ENCODE peak calls at places on chromosomes 12 and 14, in nine cellular contexts. One of them, this sample, is unnamed.

GRCh38 chr12:70251226-70251625 is 8.0 kb downstream of the CNOT2 start:
- DNase-seq in HepG2: no peak
- DNase-seq in mammary epithelial cell: no peak
- DNase-seq in CD8-positive, alpha-beta memory T cell: no peak
- DNase-seq in stomach: no peak
- DNase-seq in prostate gland: no peak
- DNase-seq in esophagus squamous epithelium: no peak
- DNase-seq in heart left ventricle: no peak
- DNase-seq in thoracic aorta: no peak
- DNase-seq in this sample: no peak

GRCh38 chr12:69131073-69131472 is 108.3 kb upstream of the CPSF6 start:
- DNase-seq in esophagus squamous epithelium: no peak
- DNase-seq in thoracic aorta: no peak
- DNase-seq in CD8-positive, alpha-beta memory T cell: no peak
- DNase-seq in heart left ventricle: no peak
- DNase-seq in stomach: no peak
- DNase-seq in prostate gland: no peak
- DNase-seq in HepG2: no peak
- DNase-seq in mammary epithelial cell: no peak
- DNase-seq in this sample: no peak

GRCh38 chr14:68285421-68286179 is 466.0 kb downstream of the RAD51B start:
- DNase-seq in mammary epithelial cell: no peak
- DNase-seq in stomach: no peak
- DNase-seq in prostate gland: no peak
- DNase-seq in heart left ventricle: no peak
- DNase-seq in HepG2: no peak
- DNase-seq in esophagus squamous epithelium: no peak
- DNase-seq in CD8-positive, alpha-beta memory T cell: peak; percentile 66
- DNase-seq in thoracic aorta: no peak
- DNase-seq in this sample: no peak

GRCh38 chr12:109944975-109945374 is 44.9 kb downstream of the TCHP start:
- DNase-seq in CD8-positive, alpha-beta memory T cell: no peak
- DNase-seq in stomach: no peak
- DNase-seq in HepG2: peak; percentile 58
- DNase-seq in prostate gland: no peak
- DNase-seq in mammary epithelial cell: no peak
- DNase-seq in thoracic aorta: no peak
- DNase-seq in heart left ventricle: peak; percentile 46
- DNase-seq in esophagus squamous epithelium: no peak
- DNase-seq in this sample: no peak

GRCh38 chr12:47075192-47076084 is 4.0 kb upstream of the PCED1B start:
- DNase-seq in mammary epithelial cell: no peak
- DNase-seq in stomach: no peak
- DNase-seq in prostate gland: no peak
- DNase-seq in esophagus squamous epithelium: no peak
- DNase-seq in heart left ventricle: no peak
- DNase-seq in CD8-positive, alpha-beta memory T cell: no peak
- DNase-seq in HepG2: no peak
- DNase-seq in thoracic aorta: no peak
- DNase-seq in this sample: no peak

GRCh38 chr12:46214668-46215429 is 54.0 kb downstream of the SLC38A1 start:
- DNase-seq in mammary epithelial cell: no peak
- DNase-seq in esophagus squamous epithelium: no peak
- DNase-seq in heart left ventricle: no peak
- DNase-seq in stomach: peak; percentile 45
- DNase-seq in HepG2: no peak
- DNase-seq in prostate gland: no peak
- DNase-seq in CD8-positive, alpha-beta memory T cell: peak; percentile 92
- DNase-seq in thoracic aorta: no peak
- DNase-seq in this sample: no peak

GRCh38 chr12:104650541-104650940 is 193.8 kb downstream of the CHST11 start:
- DNase-seq in esophagus squamous epithelium: no peak
- DNase-seq in HepG2: no peak
- DNase-seq in mammary epithelial cell: no peak
- DNase-seq in stomach: no peak
- DNase-seq in prostate gland: no peak
- DNase-seq in CD8-positive, alpha-beta memory T cell: no peak
- DNase-seq in thoracic aorta: no peak
- DNase-seq in heart left ventricle: no peak
- DNase-seq in this sample: no peak

GRCh38 chr12:106732890-106733289 is 41.6 kb upstream of the RIC8B start:
- DNase-seq in CD8-positive, alpha-beta memory T cell: no peak
- DNase-seq in stomach: no peak
- DNase-seq in prostate gland: no peak
- DNase-seq in esophagus squamous epithelium: no peak
- DNase-seq in mammary epithelial cell: no peak
- DNase-seq in thoracic aorta: no peak
- DNase-seq in heart left ventricle: no peak
- DNase-seq in HepG2: no peak
- DNase-seq in this sample: no peak

GRCh38 chr12:64006211-64006610 is 161.7 kb downstream of the SRGAP1 start:
- DNase-seq in esophagus squamous epithelium: no peak
- DNase-seq in HepG2: no peak
- DNase-seq in prostate gland: no peak
- DNase-seq in thoracic aorta: no peak
- DNase-seq in heart left ventricle: no peak
- DNase-seq in mammary epithelial cell: no peak
- DNase-seq in CD8-positive, alpha-beta memory T cell: no peak
- DNase-seq in stomach: no peak
- DNase-seq in this sample: no peak

GRCh38 chr12:50569321-50569720 is 64.5 kb downstream of the DIP2B start:
- DNase-seq in heart left ventricle: peak; percentile 35
- DNase-seq in HepG2: no peak
- DNase-seq in thoracic aorta: no peak
- DNase-seq in prostate gland: no peak
- DNase-seq in CD8-positive, alpha-beta memory T cell: no peak
- DNase-seq in mammary epithelial cell: no peak
- DNase-seq in esophagus squamous epithelium: no peak
- DNase-seq in stomach: no peak
- DNase-seq in this sample: no peak

GRCh38 chr12:62466018-62466595 is 519 bp upstream of the MON2 start:
- DNase-seq in thoracic aorta: no peak
- DNase-seq in CD8-positive, alpha-beta memory T cell: no peak
- DNase-seq in heart left ventricle: no peak
- DNase-seq in HepG2: peak; percentile 6
- DNase-seq in mammary epithelial cell: peak; percentile 27
- DNase-seq in stomach: peak; percentile 35
- DNase-seq in esophagus squamous epithelium: no peak
- DNase-seq in prostate gland: peak; percentile 30
- DNase-seq in this sample: no peak

GRCh38 chr12:116563262-116563661 is 4.1 kb downstream of the MAP1LC3B2 start:
- DNase-seq in heart left ventricle: no peak
- DNase-seq in thoracic aorta: no peak
- DNase-seq in stomach: no peak
- DNase-seq in mammary epithelial cell: no peak
- DNase-seq in CD8-positive, alpha-beta memory T cell: no peak
- DNase-seq in prostate gland: no peak
- DNase-seq in esophagus squamous epithelium: no peak
- DNase-seq in HepG2: no peak
- DNase-seq in this sample: no peak

GRCh38 chr14:100652739-100653138 is 65.5 kb upstream of the BEGAIN start:
- DNase-seq in CD8-positive, alpha-beta memory T cell: no peak
- DNase-seq in esophagus squamous epithelium: no peak
- DNase-seq in mammary epithelial cell: no peak
- DNase-seq in stomach: no peak
- DNase-seq in heart left ventricle: no peak
- DNase-seq in HepG2: no peak
- DNase-seq in prostate gland: no peak
- DNase-seq in thoracic aorta: no peak
- DNase-seq in this sample: no peak

GRCh38 chr14:102238131-102238530 is 66.8 kb downstream of the MOK start:
- DNase-seq in CD8-positive, alpha-beta memory T cell: no peak
- DNase-seq in thoracic aorta: no peak
- DNase-seq in mammary epithelial cell: no peak
- DNase-seq in esophagus squamous epithelium: no peak
- DNase-seq in prostate gland: no peak
- DNase-seq in HepG2: no peak
- DNase-seq in heart left ventricle: no peak
- DNase-seq in stomach: no peak
- DNase-seq in this sample: no peak

GRCh38 chr14:102233081-102233480 is 71.9 kb downstream of the MOK start:
- DNase-seq in esophagus squamous epithelium: no peak
- DNase-seq in heart left ventricle: no peak
- DNase-seq in stomach: no peak
- DNase-seq in mammary epithelial cell: no peak
- DNase-seq in prostate gland: no peak
- DNase-seq in CD8-positive, alpha-beta memory T cell: no peak
- DNase-seq in HepG2: no peak
- DNase-seq in thoracic aorta: no peak
- DNase-seq in this sample: no peak

GRCh38 chr14:102236026-102236425 is 68.9 kb downstream of the MOK start:
- DNase-seq in esophagus squamous epithelium: no peak
- DNase-seq in heart left ventricle: no peak
- DNase-seq in thoracic aorta: no peak
- DNase-seq in stomach: no peak
- DNase-seq in HepG2: no peak
- DNase-seq in CD8-positive, alpha-beta memory T cell: no peak
- DNase-seq in prostate gland: no peak
- DNase-seq in mammary epithelial cell: no peak
- DNase-seq in this sample: no peak

GRCh38 chr14:102234331-102235264 is 70.4 kb downstream of the MOK start:
- DNase-seq in heart left ventricle: no peak
- DNase-seq in mammary epithelial cell: no peak
- DNase-seq in thoracic aorta: no peak
- DNase-seq in esophagus squamous epithelium: no peak
- DNase-seq in stomach: no peak
- DNase-seq in HepG2: no peak
- DNase-seq in prostate gland: no peak
- DNase-seq in CD8-positive, alpha-beta memory T cell: no peak
- DNase-seq in this sample: no peak

GRCh38 chr14:102235275-102235897 is 69.6 kb downstream of the MOK start:
- DNase-seq in esophagus squamous epithelium: no peak
- DNase-seq in thoracic aorta: peak; percentile 59
- DNase-seq in heart left ventricle: peak; percentile 90
- DNase-seq in stomach: peak; percentile 93
- DNase-seq in prostate gland: peak; percentile 84
- DNase-seq in HepG2: peak; percentile 70
- DNase-seq in CD8-positive, alpha-beta memory T cell: peak; percentile 64
- DNase-seq in mammary epithelial cell: peak; percentile 64
- DNase-seq in this sample: peak; percentile 88
- H3K4me3 ChIP-seq in esophagus squamous epithelium: no peak overlapping the region
- H3K4me3 ChIP-seq in thoracic aorta: peak overlapping the region; percentile 63
- H3K4me3 ChIP-seq in heart left ventricle: peak overlapping the region; percentile 42
- H3K4me3 ChIP-seq in stomach: peak overlapping the region; percentile 36
- H3K4me3 ChIP-seq in prostate gland: no peak overlapping the region
- H3K4me3 ChIP-seq in HepG2: peak overlapping the region; percentile 62
- H3K4me3 ChIP-seq in CD8-positive, alpha-beta memory T cell: no peak overlapping the region
- H3K4me3 ChIP-seq in mammary epithelial cell: no peak overlapping the region
- H3K4me3 ChIP-seq in this sample: peak overlapping the region; percentile 52

GRCh38 chr14:74563621-74564159 is 48.3 kb downstream of the LTBP2 start:
- DNase-seq in esophagus squamous epithelium: no peak
- DNase-seq in prostate gland: no peak
- DNase-seq in heart left ventricle: no peak
- DNase-seq in stomach: no peak
- DNase-seq in thoracic aorta: no peak
- DNase-seq in mammary epithelial cell: no peak
- DNase-seq in HepG2: no peak
- DNase-seq in CD8-positive, alpha-beta memory T cell: no peak
- DNase-seq in this sample: no peak
- H3K27ac ChIP-seq in esophagus squamous epithelium: peak overlapping the region; percentile 42
- H3K27ac ChIP-seq in prostate gland: no peak overlapping the region
- H3K27ac ChIP-seq in heart left ventricle: no peak overlapping the region
- H3K27ac ChIP-seq in stomach: peak overlapping the region; percentile 61
- H3K27ac ChIP-seq in thoracic aorta: peak overlapping the region; percentile 54
- H3K27ac ChIP-seq in mammary epithelial cell: no peak overlapping the region
- H3K27ac ChIP-seq in HepG2: no peak overlapping the region
- H3K27ac ChIP-seq in CD8-positive, alpha-beta memory T cell: no peak overlapping the region
- H3K27ac ChIP-seq in this sample: no peak overlapping the region

DNA sequence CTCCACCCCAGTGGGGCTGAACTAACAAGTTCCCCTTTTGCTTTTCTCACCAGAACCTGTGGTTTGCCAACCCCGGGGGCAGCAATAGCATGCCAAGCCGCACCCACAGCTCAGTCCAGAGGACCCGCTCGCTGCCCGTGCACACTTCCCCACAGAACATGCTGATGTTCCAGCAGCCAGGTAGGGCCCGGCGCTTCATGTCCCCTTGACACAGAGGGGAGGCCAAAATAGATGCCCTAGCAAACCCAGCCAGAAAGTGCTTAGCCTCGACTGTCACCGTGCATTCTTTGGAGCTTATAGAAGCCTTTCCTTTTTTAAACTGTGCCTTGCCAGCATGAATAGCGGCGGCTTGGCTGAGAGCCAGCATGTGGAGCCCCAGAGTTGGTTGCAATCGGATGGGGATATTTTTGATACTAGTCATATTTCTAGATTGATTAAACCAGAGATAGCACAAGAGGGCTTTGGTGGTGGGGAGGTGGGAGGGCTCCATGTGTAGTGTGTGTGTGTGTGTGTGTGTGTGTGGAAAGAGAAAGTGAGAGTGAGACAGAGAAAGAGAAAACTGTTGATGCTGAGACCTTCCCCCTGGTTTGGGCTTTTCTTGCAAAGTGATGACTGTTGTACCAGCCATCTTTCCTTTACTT is 126.1 kb downstream of the GCH1 start:
- DNase-seq in heart left ventricle: peak; percentile 81
- DNase-seq in CD8-positive, alpha-beta memory T cell: peak; percentile 27
- DNase-seq in HepG2: no peak
- DNase-seq in prostate gland: no peak
- DNase-seq in thoracic aorta: no peak
- DNase-seq in stomach: no peak
- DNase-seq in esophagus squamous epithelium: no peak
- DNase-seq in mammary epithelial cell: peak; percentile 63
- DNase-seq in this sample: peak; percentile 70
- H3K4me3 ChIP-seq in heart left ventricle: no peak overlapping the region
- H3K4me3 ChIP-seq in CD8-positive, alpha-beta memory T cell: no peak overlapping the region
- H3K4me3 ChIP-seq in HepG2: no peak overlapping the region
- H3K4me3 ChIP-seq in prostate gland: no peak overlapping the region
- H3K4me3 ChIP-seq in thoracic aorta: peak overlapping the region; percentile 44
- H3K4me3 ChIP-seq in stomach: no peak overlapping the region
- H3K4me3 ChIP-seq in esophagus squamous epithelium: no peak overlapping the region
- H3K4me3 ChIP-seq in mammary epithelial cell: no peak overlapping the region
- H3K4me3 ChIP-seq in this sample: peak overlapping the region; percentile 7

DNA sequence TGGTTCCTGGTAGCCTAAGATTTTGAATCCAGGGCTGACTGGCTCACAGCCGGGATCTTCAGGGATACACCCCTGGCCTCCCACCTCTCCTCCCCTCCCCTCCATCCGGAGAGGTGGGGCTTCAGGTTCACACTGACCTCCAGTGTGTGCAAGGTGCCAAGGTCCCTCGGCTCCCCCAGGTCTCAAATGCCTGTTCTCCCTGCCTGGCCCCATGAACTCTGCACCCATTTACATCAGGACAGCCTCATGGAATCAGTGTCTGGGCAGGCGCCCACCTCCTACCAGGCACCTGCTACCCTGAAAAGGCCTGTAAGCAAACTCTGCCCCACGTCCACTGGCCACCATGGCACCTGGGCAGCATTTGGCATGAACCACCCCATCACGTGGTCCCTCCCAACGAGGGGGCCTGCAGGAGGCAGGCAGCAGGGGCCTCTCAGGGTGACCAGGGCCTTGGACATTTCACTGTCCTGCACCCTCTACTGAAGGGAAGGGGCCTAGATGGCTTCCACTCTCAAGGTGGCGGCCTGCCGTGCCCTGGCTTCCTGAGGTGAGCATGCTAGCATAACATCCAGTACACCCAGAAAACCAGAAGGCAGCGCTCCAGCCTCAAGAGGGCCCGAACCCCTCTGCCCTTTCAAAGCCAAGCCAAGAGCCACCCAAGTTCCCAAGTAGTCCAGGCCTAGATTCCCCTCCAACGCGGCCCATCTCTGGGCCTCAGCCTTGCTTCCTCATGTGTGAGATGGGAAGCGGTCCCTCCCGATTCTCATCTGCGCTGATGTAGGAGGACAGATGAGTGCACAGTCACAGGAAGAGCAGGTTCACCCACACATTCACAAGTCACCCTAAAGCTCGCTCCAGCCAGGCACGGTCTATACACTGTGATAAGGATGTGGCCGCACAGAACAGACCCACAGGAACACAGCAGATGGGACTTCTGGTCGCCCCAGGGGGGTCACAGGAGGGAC is 37.3 kb downstream of the CCDC85C start:
- DNase-seq in thoracic aorta: no peak
- DNase-seq in stomach: no peak
- DNase-seq in CD8-positive, alpha-beta memory T cell: no peak
- DNase-seq in heart left ventricle: no peak
- DNase-seq in esophagus squamous epithelium: no peak
- DNase-seq in prostate gland: no peak
- DNase-seq in mammary epithelial cell: no peak
- DNase-seq in HepG2: peak; percentile 89
- DNase-seq in this sample: no peak
- H3K27ac ChIP-seq in thoracic aorta: no peak overlapping the region
- H3K27ac ChIP-seq in stomach: peak overlapping the region; percentile 83
- H3K27ac ChIP-seq in CD8-positive, alpha-beta memory T cell: no peak overlapping the region
- H3K27ac ChIP-seq in heart left ventricle: peak overlapping the region; percentile 71
- H3K27ac ChIP-seq in esophagus squamous epithelium: peak overlapping the region; percentile 97
- H3K27ac ChIP-seq in prostate gland: peak overlapping the region; percentile 84
- H3K27ac ChIP-seq in mammary epithelial cell: no peak overlapping the region
- H3K27ac ChIP-seq in HepG2: peak overlapping the region; percentile 91
- H3K27ac ChIP-seq in this sample: peak overlapping the region; percentile 86

This sample was measured in left ventricle myocardium inferior.